ENCODE peak calls at places on chromosomes 3 and 15, in eight cellular contexts. One of them, this sample, is unnamed.

GRCh38 chr3:154018100-154018696 is 103.0 kb upstream of the ARHGEF26 start:
- DNase-seq in Panc1: no peak
- DNase-seq in left ventricle myocardium inferior: no peak
- DNase-seq in uterus: no peak
- DNase-seq in fibroblast of lung: peak
- DNase-seq in upper lobe of right lung: no peak
- DNase-seq in psoas muscle: no peak
- DNase-seq in A549: peak
- DNase-seq in this sample: peak

GRCh38 chr3:46208167-46208704 is at the start of gene CCR1:
- DNase-seq in uterus: no peak
- DNase-seq in fibroblast of lung: peak
- DNase-seq in psoas muscle: peak
- DNase-seq in A549: peak
- DNase-seq in upper lobe of right lung: peak
- DNase-seq in left ventricle myocardium inferior: peak
- DNase-seq in Panc1: no peak
- DNase-seq in this sample: peak

GRCh38 chr3:53139833-53140574 is 9.8 kb upstream of the RFT1 start:
- DNase-seq in fibroblast of lung: no peak
- DNase-seq in A549: no peak
- DNase-seq in psoas muscle: no peak
- DNase-seq in upper lobe of right lung: peak
- DNase-seq in uterus: no peak
- DNase-seq in left ventricle myocardium inferior: no peak
- DNase-seq in Panc1: no peak
- DNase-seq in this sample: no peak

GRCh38 chr3:193040836-193041672 is 123.4 kb upstream of the MB21D2 start:
- DNase-seq in fibroblast of lung: peak
- DNase-seq in upper lobe of right lung: no peak
- DNase-seq in uterus: no peak
- DNase-seq in Panc1: peak
- DNase-seq in left ventricle myocardium inferior: no peak
- DNase-seq in psoas muscle: no peak
- DNase-seq in A549: peak
- DNase-seq in this sample: peak

GRCh38 chr3:171351676-171352075 is 108.5 kb downstream of the TNIK start:
- DNase-seq in uterus: no peak
- DNase-seq in psoas muscle: no peak
- DNase-seq in Panc1: no peak
- DNase-seq in fibroblast of lung: peak
- DNase-seq in upper lobe of right lung: no peak
- DNase-seq in A549: no peak
- DNase-seq in left ventricle myocardium inferior: no peak
- DNase-seq in this sample: no peak

GRCh38 chr3:47781685-47782537 is at the start of gene SMARCC1:
- DNase-seq in fibroblast of lung: peak
- DNase-seq in A549: peak
- DNase-seq in Panc1: peak
- DNase-seq in psoas muscle: peak
- DNase-seq in uterus: peak
- DNase-seq in upper lobe of right lung: peak
- DNase-seq in left ventricle myocardium inferior: peak
- DNase-seq in this sample: peak

GRCh38 chr3:88307666-88308065 is 157.9 kb downstream of the C3orf38 start:
- DNase-seq in upper lobe of right lung: no peak
- DNase-seq in uterus: no peak
- DNase-seq in A549: no peak
- DNase-seq in Panc1: no peak
- DNase-seq in left ventricle myocardium inferior: no peak
- DNase-seq in psoas muscle: no peak
- DNase-seq in fibroblast of lung: no peak
- DNase-seq in this sample: no peak

GRCh38 chr15:85865070-85865684 is 70.5 kb upstream of the KLHL25 start:
- DNase-seq in A549: peak
- DNase-seq in upper lobe of right lung: no peak
- DNase-seq in psoas muscle: no peak
- DNase-seq in uterus: peak
- DNase-seq in Panc1: peak
- DNase-seq in fibroblast of lung: peak
- DNase-seq in left ventricle myocardium inferior: no peak
- DNase-seq in this sample: peak

GRCh38 chr3:71602256-71602655 is 18.7 kb upstream of the FOXP1 start:
- DNase-seq in Panc1: no peak
- DNase-seq in uterus: no peak
- DNase-seq in psoas muscle: no peak
- DNase-seq in A549: no peak
- DNase-seq in fibroblast of lung: no peak
- DNase-seq in left ventricle myocardium inferior: no peak
- DNase-seq in upper lobe of right lung: no peak
- DNase-seq in this sample: no peak
- TF ChIP-seq CTCF in Panc1: no peak
- TF ChIP-seq CTCF in uterus: no peak
- TF ChIP-seq CTCF in psoas muscle: no peak
- TF ChIP-seq CTCF in A549: no peak
- TF ChIP-seq CTCF in fibroblast of lung: no peak
- TF ChIP-seq CTCF in left ventricle myocardium inferior: no peak
- TF ChIP-seq CTCF in upper lobe of right lung: no peak
- TF ChIP-seq CTCF in this sample: no peak

GRCh38 chr3:152539191-152539764 is 270.5 kb downstream of the MBNL1 start:
- DNase-seq in Panc1: no peak
- DNase-seq in left ventricle myocardium inferior: no peak
- DNase-seq in uterus: no peak
- DNase-seq in fibroblast of lung: no peak
- DNase-seq in psoas muscle: no peak
- DNase-seq in A549: peak
- DNase-seq in upper lobe of right lung: no peak
- DNase-seq in this sample: no peak
- TF ChIP-seq CTCF in Panc1: peak
- TF ChIP-seq CTCF in left ventricle myocardium inferior: no peak
- TF ChIP-seq CTCF in uterus: no peak
- TF ChIP-seq CTCF in fibroblast of lung: peak
- TF ChIP-seq CTCF in psoas muscle: no peak
- TF ChIP-seq CTCF in A549: no peak
- TF ChIP-seq CTCF in upper lobe of right lung: no peak
- TF ChIP-seq CTCF in this sample: no peak

DNA sequence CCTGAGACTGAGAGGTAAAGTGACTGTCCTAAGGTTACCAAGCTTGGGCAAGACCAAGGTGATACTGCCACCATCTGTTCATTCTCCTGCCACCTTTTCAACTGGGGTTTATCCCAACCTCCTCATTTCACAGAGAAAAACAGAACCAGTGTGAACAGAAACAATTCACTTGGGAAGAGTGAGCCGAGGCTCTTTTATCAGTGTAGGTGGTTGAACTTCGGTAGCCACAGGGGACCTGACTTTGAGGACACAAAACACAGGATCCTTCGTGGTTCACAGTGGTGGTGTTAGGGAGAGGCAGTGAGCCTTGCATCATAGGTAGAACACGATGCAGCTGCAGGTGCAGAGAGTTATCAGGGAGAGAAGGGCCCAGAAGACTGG is 72.8 kb upstream of the ICE2 start:
- DNase-seq in psoas muscle: no peak
- DNase-seq in Panc1: no peak
- DNase-seq in fibroblast of lung: no peak
- DNase-seq in upper lobe of right lung: no peak
- DNase-seq in left ventricle myocardium inferior: no peak
- DNase-seq in A549: peak
- DNase-seq in uterus: no peak
- DNase-seq in this sample: no peak
- TF ChIP-seq CTCF in psoas muscle: peak
- TF ChIP-seq CTCF in Panc1: peak
- TF ChIP-seq CTCF in fibroblast of lung: no peak
- TF ChIP-seq CTCF in upper lobe of right lung: no peak
- TF ChIP-seq CTCF in left ventricle myocardium inferior: no peak
- TF ChIP-seq CTCF in A549: peak
- TF ChIP-seq CTCF in uterus: no peak
- TF ChIP-seq CTCF in this sample: no peak

GRCh38 chr15:34359416-34359815 is 7.6 kb downstream of the LPCAT4 start:
- DNase-seq in A549: no peak
- DNase-seq in upper lobe of right lung: peak
- DNase-seq in uterus: no peak
- DNase-seq in left ventricle myocardium inferior: no peak
- DNase-seq in Panc1: no peak
- DNase-seq in psoas muscle: no peak
- DNase-seq in fibroblast of lung: no peak
- DNase-seq in this sample: peak

GRCh38 chr15:34357653-34358052 is 9.3 kb downstream of the LPCAT4 start:
- DNase-seq in Panc1: no peak
- DNase-seq in psoas muscle: no peak
- DNase-seq in A549: no peak
- DNase-seq in fibroblast of lung: no peak
- DNase-seq in upper lobe of right lung: no peak
- DNase-seq in uterus: no peak
- DNase-seq in left ventricle myocardium inferior: no peak
- DNase-seq in this sample: no peak

GRCh38 chr15:34358948-34359347 is 8.0 kb downstream of the LPCAT4 start:
- DNase-seq in fibroblast of lung: no peak
- DNase-seq in uterus: no peak
- DNase-seq in psoas muscle: no peak
- DNase-seq in upper lobe of right lung: peak
- DNase-seq in Panc1: no peak
- DNase-seq in A549: no peak
- DNase-seq in left ventricle myocardium inferior: no peak
- DNase-seq in this sample: no peak

GRCh38 chr15:34360298-34360697 is 6.7 kb downstream of the LPCAT4 start:
- DNase-seq in A549: peak
- DNase-seq in upper lobe of right lung: no peak
- DNase-seq in uterus: no peak
- DNase-seq in fibroblast of lung: no peak
- DNase-seq in left ventricle myocardium inferior: no peak
- DNase-seq in psoas muscle: no peak
- DNase-seq in Panc1: no peak
- DNase-seq in this sample: peak

GRCh38 chr15:34358367-34358766 is 8.6 kb downstream of the LPCAT4 start:
- DNase-seq in fibroblast of lung: no peak
- DNase-seq in A549: peak
- DNase-seq in upper lobe of right lung: no peak
- DNase-seq in psoas muscle: no peak
- DNase-seq in uterus: no peak
- DNase-seq in Panc1: no peak
- DNase-seq in left ventricle myocardium inferior: no peak
- DNase-seq in this sample: peak
- TF ChIP-seq CTCF in fibroblast of lung: no peak
- TF ChIP-seq CTCF in A549: peak
- TF ChIP-seq CTCF in upper lobe of right lung: no peak
- TF ChIP-seq CTCF in psoas muscle: no peak
- TF ChIP-seq CTCF in uterus: no peak
- TF ChIP-seq CTCF in Panc1: no peak
- TF ChIP-seq CTCF in left ventricle myocardium inferior: peak
- TF ChIP-seq CTCF in this sample: no peak

GRCh38 chr15:48510976-48511375 is 134.5 kb downstream of the FBN1 start:
- DNase-seq in fibroblast of lung: no peak
- DNase-seq in psoas muscle: no peak
- DNase-seq in A549: no peak
- DNase-seq in Panc1: no peak
- DNase-seq in uterus: no peak
- DNase-seq in upper lobe of right lung: no peak
- DNase-seq in left ventricle myocardium inferior: no peak
- DNase-seq in this sample: no peak

GRCh38 chr15:48505067-48505466 is 140.4 kb downstream of the FBN1 start:
- DNase-seq in fibroblast of lung: no peak
- DNase-seq in psoas muscle: no peak
- DNase-seq in left ventricle myocardium inferior: no peak
- DNase-seq in A549: no peak
- DNase-seq in uterus: no peak
- DNase-seq in Panc1: no peak
- DNase-seq in upper lobe of right lung: no peak
- DNase-seq in this sample: no peak

DNA sequence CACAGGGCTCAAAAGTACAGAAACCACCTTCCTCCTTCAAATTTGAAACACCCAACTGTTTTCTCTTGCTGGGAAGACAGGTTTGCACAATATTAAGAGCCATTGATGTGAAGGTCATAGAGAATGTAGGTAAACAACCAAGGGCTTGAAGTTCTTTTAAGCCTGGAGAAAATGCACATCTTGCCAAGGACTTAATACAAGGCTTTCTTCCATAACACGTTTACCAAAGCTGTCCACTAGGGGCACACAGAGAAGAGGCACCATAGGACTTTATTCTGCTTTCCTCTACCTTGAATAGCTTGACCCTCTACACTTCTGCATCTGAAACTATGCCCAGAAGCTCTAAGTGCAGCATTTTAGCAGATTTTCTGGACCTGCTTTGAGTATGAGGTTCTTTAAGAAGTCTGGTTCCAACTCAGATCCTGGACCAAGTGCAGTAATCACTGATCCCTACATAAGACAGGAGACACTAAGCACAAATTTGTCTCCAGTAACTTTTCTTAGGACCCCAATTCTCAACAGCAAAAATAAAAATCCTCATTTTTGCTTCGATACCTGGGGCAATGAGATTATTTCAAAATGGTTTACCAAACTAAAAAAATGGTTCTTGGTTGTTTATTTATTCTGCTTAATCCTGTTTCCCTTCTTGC is 138.0 kb downstream of the FBN1 start:
- DNase-seq in A549: peak
- DNase-seq in uterus: peak
- DNase-seq in psoas muscle: no peak
- DNase-seq in left ventricle myocardium inferior: no peak
- DNase-seq in fibroblast of lung: peak
- DNase-seq in upper lobe of right lung: no peak
- DNase-seq in Panc1: peak
- DNase-seq in this sample: peak
- TF ChIP-seq CTCF in A549: peak
- TF ChIP-seq CTCF in uterus: peak
- TF ChIP-seq CTCF in psoas muscle: peak
- TF ChIP-seq CTCF in left ventricle myocardium inferior: peak
- TF ChIP-seq CTCF in fibroblast of lung: peak
- TF ChIP-seq CTCF in upper lobe of right lung: peak
- TF ChIP-seq CTCF in Panc1: peak
- TF ChIP-seq CTCF in this sample: peak

This sample was measured in GM13976.